ENCODE peak calls at places on chromosome 13, in seven cellular contexts. Y is HFF-Myc, L is suprapubic skin, I is glutamatergic neuron, U is stomach, B is ovary, C is tibial artery. S is an unnamed sample.

GRCh38 chr13:72125561-72125960 is 258.6 kb upstream of the DACH1 start:
- DNase-seq in Y (no peak), L (no peak), I (no peak), U (no peak), B (no peak), C (no peak), S (no peak)

GRCh38 chr13:68810660-68811059 is 1297.0 kb upstream of the ATXN8OS start:
- DNase-seq in Y (no peak), L (no peak), I (no peak), U (no peak), B (no peak), C (no peak), S (no peak)

GRCh38 chr13:49418206-49418605 is 25.7 kb downstream of the CAB39L start:
- DNase-seq in Y (no peak), L (no peak), I (no peak), U (no peak), B (no peak), C (no peak), S (no peak)

GRCh38 chr13:23715762-23716235 is 145.6 kb downstream of the TNFRSF19 start:
- DNase-seq in Y (no peak), L (no peak), I (peak), U (peak), B (no peak), C (no peak), S (no peak)

GRCh38 chr13:92303428-92303827 is 905.0 kb downstream of the GPC5 start:
- DNase-seq in Y (no peak), L (peak), I (no peak), U (no peak), B (no peak), C (no peak), S (no peak)

GRCh38 chr13:39603424-39603947 is 493 bp upstream of the LHFPL6 start:
- DNase-seq in Y (no peak), L (no peak), I (no peak), U (no peak), B (peak), C (no peak), S (peak)

GRCh38 chr13:23460309-23460708 is 26.8 kb upstream of the SACS start:
- DNase-seq in Y (no peak), L (no peak), I (no peak), U (no peak), B (no peak), C (no peak), S (no peak)

GRCh38 chr13:113078895-113079720 is 26.5 kb upstream of the F7 start:
- DNase-seq in Y (no peak), L (peak), I (peak), U (no peak), B (no peak), C (no peak), S (no peak)

GRCh38 chr13:114320065-114320464 is 5.8 kb downstream of the CHAMP1 start:
- DNase-seq in Y (no peak), L (no peak), I (no peak), U (no peak), B (no peak), C (no peak), S (no peak)

GRCh38 chr13:34037636-34038325 is 219.8 kb downstream of the RFC3 start:
- DNase-seq in Y (no peak), L (no peak), I (no peak), U (no peak), B (no peak), C (no peak), S (no peak)

GRCh38 chr13:79990048-79990447 is 350.9 kb downstream of the SPRY2 start:
- DNase-seq in Y (no peak), L (no peak), I (no peak), U (no peak), B (no peak), C (no peak), S (no peak)

GRCh38 chr13:58852076-58852475 is 1220.5 kb downstream of the PCDH17 start:
- DNase-seq in Y (no peak), L (no peak), I (no peak), U (no peak), B (no peak), C (no peak), S (no peak)

GRCh38 chr13:32246468-32246867 is 68.7 kb downstream of the ZAR1L start:
- DNase-seq in Y (peak), L (no peak), I (peak), U (peak), B (no peak), C (peak), S (peak)

GRCh38 chr13:108346376-108346775 is 76.9 kb downstream of the TNFSF13B start:
- DNase-seq in Y (no peak), L (no peak), I (no peak), U (no peak), B (no peak), C (no peak), S (no peak)

GRCh38 chr13:27151798-27152599 is 19.6 kb downstream of the USP12 start:
- DNase-seq in Y (no peak), L (no peak), I (no peak), U (no peak), B (no peak), C (no peak), S (no peak)

GRCh38 chr13:48231080-48231479 is 1.9 kb upstream of the ITM2B start:
- DNase-seq in Y (no peak), L (no peak), I (no peak), U (no peak), B (peak), C (no peak), S (no peak)

GRCh38 chr13:110944968-110945952 is 30.4 kb upstream of the ANKRD10 start:
- DNase-seq in Y (no peak), L (no peak), I (no peak), U (no peak), B (no peak), C (no peak), S (no peak)

GRCh38 chr13:113586661-113587479 is 2.3 kb downstream of the TFDP1 start:
- DNase-seq in Y (no peak), L (peak), I (no peak), U (peak), B (peak), C (peak), S (peak)

GRCh38 chr13:33524086-33524485 is 238.5 kb upstream of the STARD13 start:
- DNase-seq in Y (peak), L (no peak), I (no peak), U (no peak), B (no peak), C (no peak), S (no peak)

GRCh38 chr13:77114271-77114670 is 87.3 kb upstream of the FBXL3 start:
- DNase-seq in Y (no peak), L (no peak), I (no peak), U (no peak), B (no peak), C (no peak), S (no peak)

GRCh38 chr13:105037064-105037463 is 1498.4 kb downstream of the EFNB2 start:
- DNase-seq in Y (no peak), L (no peak), I (no peak), U (no peak), B (no peak), C (no peak), S (no peak)

GRCh38 chr13:106847049-106847448 is 279.1 kb upstream of the ARGLU1 start:
- DNase-seq in Y (no peak), L (no peak), I (no peak), U (no peak), B (no peak), C (no peak), S (no peak)

GRCh38 chr13:108102771-108103170 is 112.6 kb downstream of the LIG4 start:
- DNase-seq in Y (no peak), L (no peak), I (no peak), U (no peak), B (no peak), C (no peak), S (no peak)

GRCh38 chr13:80371840-80372509 is 31.0 kb upstream of the SPRY2 start:
- DNase-seq in Y (no peak), L (no peak), I (no peak), U (no peak), B (no peak), C (no peak), S (no peak)

GRCh38 chr13:60986301-60986700 is 429.3 kb downstream of the PCDH20 start:
- DNase-seq in Y (no peak), L (no peak), I (no peak), U (no peak), B (no peak), C (no peak), S (no peak)

GRCh38 chr13:35388456-35388855 is 88.0 kb downstream of the MAB21L1 start:
- DNase-seq in Y (no peak), L (no peak), I (no peak), U (no peak), B (no peak), C (no peak), S (no peak)

GRCh38 chr13:24500977-24501376 is 11.6 kb downstream of the PARP4 start:
- DNase-seq in Y (peak), L (no peak), I (no peak), U (no peak), B (no peak), C (no peak), S (no peak)

GRCh38 chr13:44368599-44369368 is 4.8 kb upstream of the SERP2 start:
- DNase-seq in Y (no peak), L (no peak), I (no peak), U (no peak), B (no peak), C (no peak), S (peak)

GRCh38 chr13:52706074-52706473 is 33.5 kb downstream of the CNMD start:
- DNase-seq in Y (no peak), L (no peak), I (no peak), U (no peak), B (no peak), C (no peak), S (no peak)

GRCh38 chr13:96824110-96824509 is 170.2 kb downstream of the OXGR1 start:
- DNase-seq in Y (no peak), L (no peak), I (no peak), U (no peak), B (no peak), C (no peak), S (no peak)

GRCh38 chr13:32445461-32445860 is 17.5 kb upstream of the N4BP2L1 start:
- DNase-seq in Y (no peak), L (no peak), I (no peak), U (no peak), B (no peak), C (no peak), S (no peak)

GRCh38 chr13:51524312-51524711 is 60.0 kb upstream of the WDFY2 start:
- DNase-seq in Y (no peak), L (no peak), I (no peak), U (no peak), B (no peak), C (no peak), S (no peak)

DNA sequence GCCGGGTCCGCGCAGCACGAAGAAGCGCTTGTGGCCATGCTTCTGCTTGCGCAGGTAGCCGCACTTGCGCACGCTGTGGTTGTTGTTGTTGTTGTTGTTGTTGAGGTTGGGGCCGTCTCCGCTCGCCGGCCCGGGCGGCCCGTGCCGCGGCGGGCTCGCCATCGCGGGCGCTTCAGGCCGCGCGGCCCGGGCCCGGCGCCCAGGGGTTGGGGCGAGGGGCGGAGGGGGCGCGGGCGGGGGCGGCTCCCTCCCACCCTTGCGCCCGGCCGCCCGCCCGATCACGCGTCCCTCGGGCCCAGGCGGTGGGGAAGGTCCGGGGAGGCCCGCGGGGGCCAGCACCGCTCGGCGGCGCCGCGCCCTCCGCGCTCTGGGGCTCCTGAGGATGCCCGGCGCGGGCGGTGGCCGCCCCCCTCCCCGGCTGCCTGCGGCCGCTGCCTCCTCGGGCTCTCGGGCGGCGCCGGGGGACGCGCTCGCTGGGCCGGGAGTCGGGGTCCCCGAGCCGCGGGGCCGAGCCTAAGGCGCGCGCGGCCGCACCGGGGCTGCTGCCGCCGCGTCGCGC is 412 bp downstream of the IRS2 start:
- DNase-seq in Y (no peak), L (no peak), I (peak), U (no peak), B (no peak), C (no peak), S (peak)
- TF ChIP-seq CTCF in Y (no peak), L (no peak), I (no peak), U (no peak), B (no peak), C (no peak), S (no peak)

GRCh38 chr13:65697843-65698242 is 1532.3 kb downstream of the PCDH9 start:
- DNase-seq in Y (no peak), L (no peak), I (no peak), U (no peak), B (no peak), C (no peak), S (no peak)
- TF ChIP-seq CTCF in Y (no peak), L (no peak), I (no peak), U (no peak), B (no peak), C (no peak), S (no peak)

GRCh38 chr13:30247406-30247805 is 59.9 kb downstream of the KATNAL1 start:
- DNase-seq in Y (no peak), L (no peak), I (no peak), U (no peak), B (no peak), C (no peak), S (no peak)
- TF ChIP-seq CTCF in Y (no peak), L (no peak), I (no peak), U (no peak), B (no peak), C (no peak), S (no peak)

DNA sequence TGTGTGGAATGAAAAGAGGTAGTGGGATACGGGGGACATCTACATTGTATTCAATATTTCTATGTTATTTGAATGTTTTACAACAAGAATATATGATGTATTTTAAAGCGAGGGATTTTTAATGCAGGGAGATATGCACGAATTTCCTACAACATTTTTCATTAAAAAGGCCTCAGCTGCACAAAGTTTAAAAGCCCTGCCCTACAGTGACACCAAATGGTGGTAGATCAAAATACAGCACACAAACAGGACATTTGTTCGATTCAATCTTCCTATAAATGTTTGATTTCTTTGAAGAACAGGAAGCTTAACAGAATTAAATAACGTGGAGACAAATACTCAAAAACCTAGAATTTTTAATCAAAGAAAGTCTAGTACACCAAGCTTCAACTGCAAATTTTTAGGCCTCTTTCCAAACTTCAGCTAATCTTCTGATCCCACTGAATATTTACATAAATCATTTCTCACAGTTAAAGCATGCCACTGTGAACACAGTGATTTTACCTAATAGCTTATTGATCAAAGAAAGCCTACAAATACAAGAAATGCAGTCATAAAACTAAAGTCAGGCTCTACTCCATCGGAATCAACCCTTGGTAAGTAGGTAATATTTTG is 257.2 kb downstream of the DIAPH3 start:
- DNase-seq in Y (peak), L (no peak), I (no peak), U (no peak), B (no peak), C (no peak), S (no peak)
- TF ChIP-seq CTCF in Y (peak), L (peak), I (peak), U (no peak), B (no peak), C (peak), S (no peak)

GRCh38 chr13:75685239-75685697 is 49.1 kb downstream of the LMO7 start:
- DNase-seq in Y (peak), L (no peak), I (no peak), U (no peak), B (no peak), C (no peak), S (no peak)
- TF ChIP-seq CTCF in Y (peak), L (no peak), I (no peak), U (no peak), B (no peak), C (no peak), S (no peak)

GRCh38 chr13:41060723-41061074 is 610 bp upstream of the WBP4 start:
- DNase-seq in Y (no peak), L (peak), I (peak), U (peak), B (peak), C (peak), S (peak)
- TF ChIP-seq CTCF in Y (no peak), L (no peak), I (no peak), U (no peak), B (no peak), C (no peak), S (no peak)

DNA sequence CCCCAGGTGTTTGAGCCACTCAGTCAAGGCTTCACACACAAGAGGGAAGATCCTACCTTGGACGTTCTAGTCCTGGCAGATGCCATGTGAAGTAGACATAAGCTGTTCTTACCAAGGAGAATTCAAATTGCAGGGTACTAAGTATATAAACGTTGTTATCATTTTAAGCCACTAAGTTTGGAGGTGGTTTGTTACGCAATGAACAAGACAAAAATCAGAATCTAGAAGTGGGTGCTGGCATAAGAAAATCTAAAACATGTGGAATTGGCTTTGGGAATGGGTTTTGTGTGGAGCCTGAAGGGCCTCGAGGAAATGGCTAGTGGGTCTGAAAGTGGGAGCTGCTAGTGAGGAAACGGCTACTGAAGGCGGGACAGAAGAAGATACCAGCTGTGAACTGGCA is 83.9 kb downstream of the TBC1D4 start:
- DNase-seq in Y (no peak), L (no peak), I (no peak), U (no peak), B (no peak), C (no peak), S (no peak)
- TF ChIP-seq CTCF in Y (no peak), L (no peak), I (no peak), U (no peak), B (no peak), C (no peak), S (no peak)

S was measured in mucosa of descending colon.